ENCODE peak calls at places on chromosome 16, in four cellular contexts. One of them, this sample, is unnamed.

GRCh38 chr16:48326937-48327336 is 58.3 kb downstream of the SIAH1 start:
- DNase-seq in hypothalamus: no peak
- DNase-seq in GM13976: no peak
- DNase-seq in fibroblast of mammary gland: no peak
- DNase-seq in this sample: no peak

GRCh38 chr16:68592466-68593337 is 52.4 kb upstream of the CDH3 start:
- DNase-seq in hypothalamus: no peak
- DNase-seq in GM13976: no peak
- DNase-seq in fibroblast of mammary gland: peak; percentile 12
- DNase-seq in this sample: no peak

GRCh38 chr16:86609115-86609514 is 30.8 kb downstream of the FOXL1 start:
- DNase-seq in hypothalamus: no peak
- DNase-seq in GM13976: no peak
- DNase-seq in fibroblast of mammary gland: peak; percentile 64
- DNase-seq in this sample: no peak

GRCh38 chr16:65122974-65123845 is 1.3 kb upstream of the CDH11 start:
- DNase-seq in hypothalamus: peak; percentile 45
- DNase-seq in GM13976: peak; percentile 22
- DNase-seq in fibroblast of mammary gland: peak; percentile 61
- DNase-seq in this sample: no peak

GRCh38 chr16:66134875-66135274 is 231.6 kb upstream of the CDH5 start:
- DNase-seq in hypothalamus: no peak
- DNase-seq in GM13976: no peak
- DNase-seq in fibroblast of mammary gland: no peak
- DNase-seq in this sample: no peak

GRCh38 chr16:53111078-53111776 is 56.4 kb downstream of the CHD9 start:
- DNase-seq in hypothalamus: no peak
- DNase-seq in GM13976: peak; percentile 67
- DNase-seq in fibroblast of mammary gland: peak; percentile 62
- DNase-seq in this sample: peak; percentile 31

GRCh38 chr16:48596326-48596725 is 13.7 kb downstream of the N4BP1 start:
- DNase-seq in hypothalamus: no peak
- DNase-seq in GM13976: no peak
- DNase-seq in fibroblast of mammary gland: no peak
- DNase-seq in this sample: peak; percentile 18

GRCh38 chr16:4114257-4115208 is 1.7 kb downstream of the ADCY9 start:
- DNase-seq in hypothalamus: no peak
- DNase-seq in GM13976: no peak
- DNase-seq in fibroblast of mammary gland: peak; percentile 21
- DNase-seq in this sample: no peak

GRCh38 chr16:50505714-50506542 is 42.3 kb upstream of the NKD1 start:
- DNase-seq in hypothalamus: no peak
- DNase-seq in GM13976: no peak
- DNase-seq in fibroblast of mammary gland: no peak
- DNase-seq in this sample: no peak

GRCh38 chr16:12046651-12047050 is 70.1 kb downstream of the SNX29 start:
- DNase-seq in hypothalamus: no peak
- DNase-seq in GM13976: no peak
- DNase-seq in fibroblast of mammary gland: no peak
- DNase-seq in this sample: no peak

GRCh38 chr16:62041401-62041800 is 5.2 kb upstream of the CDH8 start:
- DNase-seq in hypothalamus: no peak
- DNase-seq in GM13976: peak; percentile 31
- DNase-seq in fibroblast of mammary gland: peak; percentile 3
- DNase-seq in this sample: no peak

GRCh38 chr16:48687421-48688038 is 77.5 kb upstream of the N4BP1 start:
- DNase-seq in hypothalamus: peak; percentile 2
- DNase-seq in GM13976: peak; percentile 63
- DNase-seq in fibroblast of mammary gland: peak; percentile 72
- DNase-seq in this sample: peak; percentile 13

GRCh38 chr16:49021136-49021535 is 260.5 kb downstream of the CBLN1 start:
- DNase-seq in hypothalamus: no peak
- DNase-seq in GM13976: no peak
- DNase-seq in fibroblast of mammary gland: peak; percentile 96
- DNase-seq in this sample: no peak

GRCh38 chr16:57409870-57410585 is 5.5 kb downstream of the CCL17 start:
- DNase-seq in hypothalamus: no peak
- DNase-seq in GM13976: no peak
- DNase-seq in fibroblast of mammary gland: no peak
- DNase-seq in this sample: no peak

GRCh38 chr16:4505356-4506153 is 29.4 kb downstream of the HMOX2 start:
- DNase-seq in hypothalamus: no peak
- DNase-seq in GM13976: peak; percentile 79
- DNase-seq in fibroblast of mammary gland: no peak
- DNase-seq in this sample: peak; percentile 76

GRCh38 chr16:12531937-12532336 is 271.8 kb downstream of the CPPED1 start:
- DNase-seq in hypothalamus: no peak
- DNase-seq in GM13976: no peak
- DNase-seq in fibroblast of mammary gland: peak; percentile 30
- DNase-seq in this sample: no peak

GRCh38 chr16:11609474-11610120 is 22.9 kb upstream of the LITAF start:
- DNase-seq in hypothalamus: no peak
- DNase-seq in GM13976: no peak
- DNase-seq in fibroblast of mammary gland: no peak
- DNase-seq in this sample: no peak

GRCh38 chr16:12057276-12057675 is 80.7 kb downstream of the SNX29 start:
- DNase-seq in hypothalamus: no peak
- DNase-seq in GM13976: peak; percentile 2
- DNase-seq in fibroblast of mammary gland: peak; percentile 88
- DNase-seq in this sample: no peak

GRCh38 chr16:68921654-68922053 is 78.3 kb downstream of the TANGO6 start:
- DNase-seq in hypothalamus: no peak
- DNase-seq in GM13976: no peak
- DNase-seq in fibroblast of mammary gland: peak; percentile 51
- DNase-seq in this sample: no peak

GRCh38 chr16:48535831-48536599 is 74.0 kb downstream of the N4BP1 start:
- DNase-seq in hypothalamus: no peak
- DNase-seq in GM13976: peak; percentile 85
- DNase-seq in fibroblast of mammary gland: peak; percentile 59
- DNase-seq in this sample: peak; percentile 78

GRCh38 chr16:2512920-2513404 is 790 bp upstream of the ATP6V0C start:
- DNase-seq in hypothalamus: no peak
- DNase-seq in GM13976: peak; percentile 58
- DNase-seq in fibroblast of mammary gland: no peak
- DNase-seq in this sample: peak; percentile 59

This sample was measured in GM06990.